ENCODE peak calls at places on chromosomes 2 and 18, in four cellular contexts. A is cardiac fibroblast, I is tibial nerve, N is foreskin keratinocyte. U is an unnamed sample.

GRCh38 chr2:203820969-203821368 is 46.6 kb upstream of the CTLA4 start:
- DNase-seq in A (no peak), I (no peak), N (no peak), U (no peak)

GRCh38 chr2:162118166-162119031 is 33.6 kb downstream of the GCG start:
- DNase-seq in A (peak), I (no peak), N (peak), U (no peak)

GRCh38 chr2:164439235-164439634 is 182.0 kb downstream of the GRB14 start:
- DNase-seq in A (no peak), I (no peak), N (no peak), U (no peak)

GRCh38 chr2:240405654-240406313 is 29.7 kb upstream of the GPC1 start:
- DNase-seq in A (no peak), I (peak), N (no peak), U (peak)

GRCh38 chr2:240050278-240050677 is 3.0 kb downstream of the OR6B3 start:
- DNase-seq in A (no peak), I (no peak), N (no peak), U (no peak)

GRCh38 chr2:167438206-167438605 is 549.9 kb downstream of the XIRP2 start:
- DNase-seq in A (peak), I (no peak), N (no peak), U (no peak)

GRCh38 chr18:40159141-40160017 is 1795.7 kb upstream of the PIK3C3 start:
- DNase-seq in A (peak), I (no peak), N (peak), U (no peak)

GRCh38 chr2:18378020-18378653 is 182.3 kb downstream of the RDH14 start:
- DNase-seq in A (peak), I (no peak), N (no peak), U (no peak)

GRCh38 chr2:108612514-108613183 is 78.4 kb downstream of the LIMS1 start:
- DNase-seq in A (no peak), I (no peak), N (peak), U (no peak)

GRCh38 chr2:9971890-9972289 is 20.4 kb downstream of the GRHL1 start:
- DNase-seq in A (no peak), I (no peak), N (no peak), U (no peak)

GRCh38 chr2:15009681-15010080 is 377.2 kb downstream of the LRATD1 start:
- DNase-seq in A (no peak), I (no peak), N (no peak), U (no peak)

GRCh38 chr2:165558832-165559231 is 89.3 kb downstream of the CSRNP3 start:
- DNase-seq in A (no peak), I (no peak), N (no peak), U (no peak)
- TF ChIP-seq CTCF in A (peak), I (no peak), N (peak), U (no peak)

DNA sequence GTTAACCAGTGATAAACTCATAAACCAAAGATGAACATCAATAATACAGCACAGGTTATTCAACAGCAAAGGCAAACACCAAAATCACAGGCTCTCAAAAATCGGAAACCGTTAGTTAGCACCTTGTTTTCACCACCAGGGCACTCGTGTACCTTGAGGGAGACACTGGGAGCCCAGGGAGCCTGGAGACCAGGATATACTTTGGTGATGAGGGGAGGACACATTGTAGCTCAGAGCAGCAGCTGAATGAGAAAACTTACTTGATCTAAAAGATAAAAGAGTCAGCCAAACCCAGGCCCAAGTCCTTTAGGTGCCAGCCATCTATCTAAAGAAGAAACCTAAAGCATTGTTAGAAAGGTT is 19.4 kb downstream of the BCL11A start:
- DNase-seq in A (no peak), I (no peak), N (no peak), U (no peak)
- TF ChIP-seq CTCF in A (no peak), I (no peak), N (peak), U (no peak)

GRCh38 chr2:102032368-102033027 is 40.7 kb downstream of the IL1R2 start:
- DNase-seq in A (no peak), I (no peak), N (no peak), U (no peak)

GRCh38 chr2:102034683-102035606 is 43.2 kb downstream of the IL1R2 start:
- DNase-seq in A (no peak), I (no peak), N (no peak), U (no peak)

GRCh38 chr2:102030855-102031527 is 39.2 kb downstream of the IL1R2 start:
- DNase-seq in A (no peak), I (no peak), N (no peak), U (no peak)

GRCh38 chr2:102033750-102034682 is 42.3 kb downstream of the IL1R2 start:
- DNase-seq in A (no peak), I (no peak), N (no peak), U (no peak)

DNA sequence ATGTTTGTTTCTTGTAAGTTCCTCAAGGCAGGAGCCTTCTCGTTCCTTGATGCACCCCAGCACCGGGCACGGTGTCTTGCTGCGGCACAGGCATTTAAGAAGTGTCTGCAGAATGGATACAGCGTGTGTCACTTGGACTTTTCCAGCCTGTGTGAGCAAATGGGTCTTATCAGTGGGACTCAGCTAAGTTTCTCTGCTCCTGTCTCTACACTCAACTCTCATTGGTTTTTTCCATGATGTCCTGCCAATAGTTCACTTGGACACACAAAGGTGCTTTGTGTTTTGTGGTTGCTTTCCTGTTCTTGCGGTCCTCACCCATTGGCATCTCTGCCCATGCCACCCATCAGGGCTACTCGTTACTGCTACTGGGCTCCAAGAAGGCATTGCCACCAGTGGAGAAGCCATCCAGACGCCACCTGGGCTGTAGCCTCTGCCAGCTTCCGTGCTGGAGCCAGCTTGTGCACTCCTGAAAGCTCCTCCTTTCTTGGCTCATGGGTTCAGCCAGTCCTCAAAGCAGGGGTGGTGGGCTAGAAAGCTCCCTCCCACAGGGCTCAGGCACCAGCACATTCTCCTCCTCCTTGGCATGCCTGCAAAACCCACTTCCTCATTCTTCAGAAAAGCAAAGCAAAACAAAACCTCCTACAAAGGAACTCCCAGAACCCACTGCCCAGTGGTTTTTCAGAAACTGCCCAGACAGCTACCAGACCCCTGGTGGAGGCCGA is 41.4 kb downstream of the IL1R2 start:
- DNase-seq in A (peak), I (no peak), N (no peak), U (no peak)
- TF ChIP-seq CTCF in A (peak), I (no peak), N (no peak), U (no peak)

DNA sequence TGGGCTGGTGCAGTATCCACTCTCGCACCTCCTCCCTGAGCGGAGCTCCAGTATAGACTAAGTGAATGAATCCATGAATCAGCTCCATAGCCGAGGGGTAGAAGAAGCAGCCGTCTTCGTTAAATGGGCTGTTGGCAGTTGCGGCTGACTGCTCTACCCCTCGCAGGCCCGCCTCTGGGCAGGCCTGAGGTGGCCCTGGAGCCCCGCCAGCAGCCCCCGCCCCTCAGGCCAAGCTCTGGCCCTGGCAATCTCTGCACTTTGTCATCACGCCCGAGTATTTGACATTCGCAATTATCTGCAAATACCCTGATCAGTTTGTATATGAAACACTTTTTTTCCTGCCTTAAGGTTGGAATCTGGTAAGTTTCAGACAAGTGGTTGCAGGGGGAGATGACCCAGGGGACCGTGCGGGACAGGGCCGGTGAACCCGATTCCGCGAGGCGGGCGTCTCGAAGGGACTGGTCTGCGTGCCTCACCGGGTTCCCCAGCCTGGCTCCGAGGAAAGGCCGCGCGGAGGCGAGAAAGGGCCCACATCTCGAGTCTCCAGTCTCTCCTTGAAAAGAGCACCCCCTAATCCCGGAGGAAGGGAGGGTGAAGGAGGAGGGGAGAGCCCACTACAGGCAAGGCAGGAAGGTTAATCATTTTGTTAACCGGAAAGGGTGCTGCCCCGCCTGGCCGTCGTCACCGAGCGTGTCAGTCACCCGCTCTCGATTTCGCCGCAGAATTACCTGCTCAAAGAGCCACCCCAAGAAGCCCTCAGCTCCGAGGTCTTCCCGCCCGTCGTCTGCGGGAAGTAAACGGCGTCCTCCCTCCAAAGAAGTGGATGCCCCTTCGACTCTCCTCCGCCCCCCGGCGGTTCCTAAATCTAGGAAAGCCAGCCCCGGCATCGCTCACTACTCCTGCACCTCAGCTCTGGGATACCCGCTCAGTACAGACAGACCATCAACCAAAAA is 11.1 kb upstream of the SATB2 start:
- DNase-seq in A (no peak), I (no peak), N (no peak), U (no peak)
- TF ChIP-seq CTCF in A (peak), I (no peak), N (peak), U (no peak)

GRCh38 chr2:217102941-217103340 is 243.1 kb upstream of the TNP1 start:
- DNase-seq in A (no peak), I (no peak), N (no peak), U (no peak)

GRCh38 chr2:217099561-217099960 is 239.7 kb upstream of the TNP1 start:
- DNase-seq in A (peak), I (peak), N (no peak), U (no peak)

GRCh38 chr2:217101972-217102371 is 242.1 kb upstream of the TNP1 start:
- DNase-seq in A (no peak), I (no peak), N (no peak), U (no peak)

GRCh38 chr2:217095511-217096205 is 235.8 kb upstream of the TNP1 start:
- DNase-seq in A (no peak), I (no peak), N (peak), U (no peak)

DNA sequence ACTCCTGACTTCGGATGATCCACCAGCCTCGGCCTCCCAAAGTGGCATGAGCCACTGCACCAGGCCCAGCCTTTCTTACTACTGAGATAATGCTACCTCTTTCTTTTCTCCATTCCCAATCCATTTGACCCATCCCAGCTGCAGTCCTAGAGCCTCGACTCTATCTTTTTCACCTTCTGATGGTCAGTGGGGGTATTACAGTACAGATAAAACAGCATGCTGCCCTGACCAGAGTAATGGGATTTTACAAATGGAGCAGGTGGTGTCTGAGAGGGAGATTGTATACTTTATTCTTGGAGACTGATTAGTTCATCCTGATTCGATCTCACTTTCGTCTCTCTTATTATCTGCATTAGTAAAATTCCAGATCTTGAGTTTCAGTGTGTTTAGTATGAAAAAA is 238.6 kb upstream of the TNP1 start:
- DNase-seq in A (no peak), I (no peak), N (no peak), U (no peak)
- TF ChIP-seq CTCF in A (no peak), I (no peak), N (no peak), U (no peak)

GRCh38 chr2:61898810-61899209 is 6.7 kb upstream of the COMMD1 start:
- DNase-seq in A (peak), I (no peak), N (no peak), U (no peak)
- TF ChIP-seq CTCF in A (peak), I (peak), N (peak), U (no peak)

DNA sequence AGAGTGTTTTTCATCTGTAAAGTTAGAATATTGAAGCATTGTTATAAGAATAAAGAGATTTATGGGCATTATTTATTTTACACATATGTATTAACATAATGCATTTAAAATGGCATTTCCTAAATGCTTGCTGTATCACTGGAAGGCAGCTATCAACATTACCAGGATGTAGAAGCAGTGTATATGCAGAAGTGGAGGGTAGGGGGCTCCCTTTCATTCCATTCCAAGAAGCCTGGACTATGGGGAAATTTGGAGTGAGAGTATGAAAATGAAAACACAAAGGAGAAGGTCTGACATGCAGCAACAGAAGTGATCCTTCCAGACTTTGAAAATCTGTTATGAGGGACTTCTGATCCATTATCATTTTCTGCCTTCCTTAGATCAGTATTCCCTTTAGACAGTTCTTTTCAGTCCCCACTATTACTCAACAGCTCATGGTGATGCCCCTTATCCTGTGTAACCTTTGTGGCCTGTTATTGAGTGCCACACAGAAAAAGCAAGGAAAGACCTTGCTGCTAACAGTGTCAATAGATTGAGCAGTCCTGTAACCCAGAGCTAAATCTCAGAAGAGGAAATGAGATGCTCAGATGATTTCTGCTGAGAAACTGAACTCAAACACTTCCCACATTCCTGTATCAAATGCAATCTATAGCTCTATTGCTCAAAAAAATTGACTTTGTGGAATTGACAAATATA is 216.6 kb downstream of the HNMT start:
- DNase-seq in A (peak), I (no peak), N (no peak), U (no peak)
- TF ChIP-seq CTCF in A (no peak), I (no peak), N (peak), U (no peak)

GRCh38 chr18:37484893-37485834 is 80.4 kb downstream of the CELF4 start:
- DNase-seq in A (peak), I (no peak), N (no peak), U (no peak)
- TF ChIP-seq CTCF in A (no peak), I (no peak), N (peak), U (no peak)

GRCh38 chr2:66772618-66773017 is 337.7 kb downstream of the MEIS1 start:
- DNase-seq in A (no peak), I (no peak), N (no peak), U (no peak)
- TF ChIP-seq CTCF in A (no peak), I (no peak), N (peak), U (no peak)